ENCODE peak calls at places on chromosomes 6 and 20, in nine cellular contexts. G, X, L, P, H, U, R, S and K are unnamed samples.
A peak's percentile ranks its signal among the peaks of the same experiment; 100 is the strongest.

GRCh38 chr6:157665172-157665571 is 157.9 kb upstream of the SNX9 start:
- DNase-seq in X (no peak), H (no peak), U (no peak), G (no peak), R (no peak), L (no peak), P (no peak), S (no peak), K (no peak)

GRCh38 chr20:51422912-51423667 is 119.4 kb downstream of the NFATC2 start:
- DNase-seq in H (no peak), R (no peak), S (no peak), X (no peak), U (peak; percentile 71), G (no peak), P (no peak), L (no peak), K (no peak)

GRCh38 chr20:58256842-58257241 is 28.4 kb upstream of the ANKRD60 start:
- DNase-seq in X (no peak), L (no peak), S (no peak), U (no peak), H (no peak), R (no peak), P (no peak), G (no peak), K (no peak)

GRCh38 chr6:106155219-106155830 is 69.2 kb downstream of the PRDM1 start:
- DNase-seq in U (no peak), H (no peak), G (no peak), L (no peak), S (no peak), X (no peak), R (no peak), P (no peak), K (no peak)

GRCh38 chr6:105045546-105045945 is 88.6 kb downstream of the LIN28B start:
- DNase-seq in L (no peak), H (peak; percentile 7), R (no peak), P (no peak), G (no peak), U (no peak), S (no peak), X (peak; percentile 85), K (no peak)

GRCh38 chr6:165615629-165616028 is 47.4 kb downstream of the PDE10A start:
- DNase-seq in H (peak; percentile 40), R (no peak), G (no peak), P (no peak), U (peak; percentile 12), S (no peak), X (no peak), L (no peak), K (no peak)

GRCh38 chr6:166289181-166290061 is 18.8 kb downstream of the PRR18 start:
- DNase-seq in U (no peak), H (no peak), X (no peak), P (no peak), G (no peak), S (no peak), R (no peak), L (no peak), K (no peak)

GRCh38 chr6:165616116-165616515 is 46.9 kb downstream of the PDE10A start:
- DNase-seq in L (no peak), U (no peak), P (no peak), R (no peak), H (peak; percentile 61), X (no peak), S (no peak), G (no peak), K (no peak)

GRCh38 chr20:36754656-36755222 is 8.8 kb upstream of the NDRG3 start:
- DNase-seq in U (peak; percentile 67), P (peak; percentile 47), X (peak; percentile 73), H (peak; percentile 82), R (no peak), L (no peak), S (peak; percentile 54), G (peak; percentile 47), K (peak; percentile 49)

GRCh38 chr6:130020106-130020851 is 1.9 kb downstream of the L3MBTL3 start:
- DNase-seq in G (peak; percentile 28), U (peak; percentile 38), S (no peak), R (peak; percentile 55), H (no peak), P (peak; percentile 9), L (peak; percentile 51), X (no peak), K (peak; percentile 48)

GRCh38 chr6:137724495-137725211 is 142.4 kb upstream of the TNFAIP3 start:
- DNase-seq in P (no peak), L (no peak), U (no peak), S (no peak), X (no peak), G (no peak), H (peak; percentile 38), R (peak; percentile 64), K (no peak)

GRCh38 chr6:40295251-40295949 is 291.8 kb downstream of the LRFN2 start:
- DNase-seq in P (no peak), G (no peak), R (no peak), X (no peak), S (no peak), L (no peak), H (peak; percentile 14), U (no peak), K (no peak)

GRCh38 chr20:17959257-17959627 is 9.4 kb downstream of the SNX5 start:
- DNase-seq in X (no peak), H (no peak), R (no peak), G (no peak), P (no peak), U (peak; percentile 60), L (no peak), S (no peak), K (no peak)

GRCh38 chr6:5665173-5665572 is 341.6 kb downstream of the NRN1 start:
- DNase-seq in R (no peak), S (no peak), U (no peak), H (no peak), X (no peak), G (no peak), P (no peak), L (no peak), K (no peak)

GRCh38 chr20:23629017-23629541 is 8.7 kb downstream of the CST3 start:
- DNase-seq in R (no peak), G (no peak), S (no peak), H (peak; percentile 91), L (no peak), P (no peak), U (no peak), X (peak; percentile 97), K (no peak)

GRCh38 chr6:52503853-52504777 is 72.7 kb downstream of the TRAM2 start:
- DNase-seq in H (peak; percentile 92), L (peak; percentile 92), X (peak; percentile 99), P (no peak), G (no peak), S (no peak), R (peak; percentile 95), U (no peak), K (peak; percentile 16)

GRCh38 chr6:118963003-118963402 is 28.0 kb upstream of the MCM9 start:
- DNase-seq in G (no peak), P (no peak), R (no peak), S (no peak), L (no peak), U (no peak), X (peak; percentile 8), H (peak; percentile 32), K (no peak)

GRCh38 chr20:10131612-10132345 is 86.9 kb upstream of the SNAP25 start:
- DNase-seq in P (no peak), G (peak; percentile 23), L (no peak), U (no peak), H (peak; percentile 76), S (peak; percentile 24), X (peak; percentile 27), R (no peak), K (no peak)

GRCh38 chr6:43277083-43277642 is 20.9 kb upstream of the SLC22A7 start:
- DNase-seq in S (no peak), H (no peak), R (no peak), X (no peak), P (no peak), U (no peak), L (no peak), G (no peak), K (no peak)
- TF ChIP-seq CTCF in S (no peak), H (no peak), R (no peak), X (no peak), P (no peak), U (no peak), L (no peak), G (no peak), K (no peak)

DNA sequence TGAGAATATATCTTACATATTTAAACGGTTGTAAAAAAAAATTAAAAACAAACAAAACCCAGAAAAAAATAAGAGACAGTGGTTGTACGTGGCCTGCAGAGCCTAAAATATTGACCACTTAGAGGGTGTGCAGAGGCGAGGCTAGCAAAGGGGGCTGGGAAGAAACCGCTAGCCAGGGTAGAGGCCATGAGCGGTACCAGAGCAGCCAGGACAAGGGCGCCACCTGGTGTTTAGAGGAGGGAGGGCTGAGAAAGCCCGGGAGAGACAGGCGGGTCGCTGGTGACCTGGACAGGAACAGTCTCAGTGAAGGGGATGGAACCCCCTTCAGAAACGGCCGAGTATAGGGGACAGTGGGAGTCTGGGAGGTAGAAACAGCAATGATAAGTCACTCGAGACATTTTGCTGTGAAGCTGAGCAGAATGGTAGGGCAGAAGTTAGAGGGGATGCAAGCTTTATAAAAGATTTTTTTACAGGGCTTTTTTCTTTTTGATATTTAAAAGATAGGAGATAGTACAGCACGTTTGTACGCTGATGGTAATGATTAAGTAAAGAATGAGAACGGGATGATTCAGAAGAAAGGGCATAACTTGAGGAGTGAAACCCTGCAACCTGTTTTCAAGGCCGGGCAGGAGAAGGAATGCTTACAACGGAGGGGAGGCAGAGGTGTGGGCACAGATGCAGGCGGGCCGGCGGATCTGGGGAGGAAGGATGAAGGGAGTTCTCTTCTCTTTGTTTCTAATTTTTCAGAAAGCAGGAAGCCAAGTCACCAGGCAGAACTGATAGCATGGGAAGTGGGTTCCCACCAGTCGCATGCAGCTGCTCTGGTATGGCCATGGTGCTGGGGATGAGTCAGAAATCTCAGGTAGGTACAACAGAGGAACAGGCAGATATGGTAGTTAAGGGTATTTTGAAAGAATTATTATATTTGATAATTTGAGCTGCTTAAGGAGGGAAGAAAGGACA is 76.2 kb downstream of the FAM229B start:
- DNase-seq in U (peak; percentile 67), H (peak; percentile 28), G (peak; percentile 89), L (no peak), R (peak; percentile 76), X (peak; percentile 62), P (peak; percentile 88), S (peak; percentile 84), K (peak; percentile 72)
- TF ChIP-seq CTCF in U (peak; percentile 97), H (peak; percentile 65), G (peak; percentile 92), L (no peak), R (peak; percentile 82), X (peak; percentile 95), P (peak; percentile 92), S (peak; percentile 88), K (peak; percentile 97)

GRCh38 chr20:41494451-41494850 is 123.7 kb downstream of the CHD6 start:
- DNase-seq in L (no peak), S (no peak), X (no peak), P (no peak), G (no peak), H (no peak), U (no peak), R (no peak), K (no peak)
- TF ChIP-seq CTCF in L (no peak), S (no peak), X (no peak), P (no peak), G (no peak), H (no peak), U (no peak), R (no peak), K (no peak)

DNA sequence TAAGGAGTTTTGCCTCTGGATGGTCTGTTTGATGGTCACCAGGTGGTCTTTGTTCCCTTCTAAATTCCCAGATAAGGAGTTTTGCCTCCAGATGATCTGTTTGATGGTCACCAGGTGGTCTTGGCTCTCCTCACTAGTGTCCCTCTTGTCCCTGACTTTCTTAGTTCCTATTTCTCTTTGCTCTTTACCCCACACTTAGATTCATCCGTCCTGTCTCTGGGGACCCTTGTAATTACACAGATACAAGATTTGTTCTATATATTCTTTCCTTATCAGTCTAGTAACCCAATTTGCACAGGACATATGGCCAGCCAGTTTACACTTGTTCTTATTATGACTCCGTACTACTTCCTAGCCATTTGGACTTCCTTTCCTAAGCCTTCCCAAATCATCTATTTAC is 84.0 kb upstream of the B3GAT2 start:
- DNase-seq in S (no peak), U (no peak), H (no peak), P (no peak), X (no peak), G (no peak), R (no peak), L (no peak), K (no peak)
- TF ChIP-seq CTCF in S (no peak), U (no peak), H (no peak), P (no peak), X (no peak), G (no peak), R (no peak), L (no peak), K (no peak)